ENCODE peak calls at places on chromosome 7, in six cellular contexts. O, Z, W, E, Y and R are unnamed samples.

GRCh38 chr7:22962775-22963358 is 51.1 kb downstream of the HYCC1 start:
- DNase-seq in O (no peak), Z (no peak), W (no peak), E (no peak), Y (no peak), R (no peak)

GRCh38 chr7:130150587-130150986 is 54.6 kb downstream of the TMEM209 start:
- DNase-seq in O (no peak), Z (no peak), W (peak; percentile 71), E (no peak), Y (no peak), R (peak; percentile 6)

GRCh38 chr7:12557282-12557681 is 13.2 kb upstream of the SCIN start:
- DNase-seq in O (no peak), Z (no peak), W (no peak), E (no peak), Y (no peak), R (no peak)

GRCh38 chr7:1007901-1008300 is 24.9 kb downstream of the CYP2W1 start:
- DNase-seq in O (no peak), Z (no peak), W (no peak), E (no peak), Y (no peak), R (no peak)

GRCh38 chr7:131976411-131976810 is 420.0 kb upstream of the PODXL start:
- DNase-seq in O (no peak), Z (no peak), W (no peak), E (no peak), Y (no peak), R (no peak)

GRCh38 chr7:92158660-92159575 is 20.0 kb downstream of the LRRD1 start:
- DNase-seq in O (no peak), Z (peak; percentile 97), W (no peak), E (peak; percentile 86), Y (no peak), R (no peak)

GRCh38 chr7:54560183-54560582 is 18.0 kb downstream of the VSTM2A start:
- DNase-seq in O (no peak), Z (no peak), W (no peak), E (no peak), Y (no peak), R (no peak)

GRCh38 chr7:24981544-24981951 is 1.6 kb upstream of the OSBPL3 start:
- DNase-seq in O (peak; percentile 8), Z (peak; percentile 69), W (peak; percentile 25), E (no peak), Y (peak; percentile 52), R (peak; percentile 50)

GRCh38 chr7:88150018-88150417 is 69.8 kb downstream of the SRI start:
- DNase-seq in O (no peak), Z (no peak), W (no peak), E (no peak), Y (no peak), R (no peak)

GRCh38 chr7:106538638-106539037 is 122.3 kb downstream of the CCDC71L start:
- DNase-seq in O (no peak), Z (no peak), W (no peak), E (no peak), Y (no peak), R (no peak)

GRCh38 chr7:83610649-83611304 is 38.2 kb downstream of the SEMA3E start:
- DNase-seq in O (no peak), Z (no peak), W (no peak), E (no peak), Y (no peak), R (no peak)

GRCh38 chr7:130420943-130421578 is 19.8 kb downstream of the CEP41 start:
- DNase-seq in O (no peak), Z (peak; percentile 23), W (no peak), E (no peak), Y (no peak), R (no peak)

GRCh38 chr7:24337180-24337579 is 53.2 kb downstream of the NPY start:
- DNase-seq in O (no peak), Z (no peak), W (no peak), E (no peak), Y (no peak), R (no peak)

GRCh38 chr7:80511964-80512363 is at the start of gene GNAT3:
- DNase-seq in O (no peak), Z (no peak), W (no peak), E (no peak), Y (no peak), R (no peak)

GRCh38 chr7:37947840-37948198 is 27.4 kb downstream of the EPDR1 start:
- DNase-seq in O (no peak), Z (no peak), W (no peak), E (no peak), Y (no peak), R (no peak)

GRCh38 chr7:6453737-6454136 is 6.0 kb upstream of the DAGLB start:
- DNase-seq in O (no peak), Z (peak; percentile 87), W (no peak), E (no peak), Y (no peak), R (no peak)

GRCh38 chr7:125149151-125149550 is 219.5 kb upstream of the POT1 start:
- DNase-seq in O (no peak), Z (no peak), W (no peak), E (no peak), Y (no peak), R (no peak)

GRCh38 chr7:37796134-37796775 is 52.1 kb upstream of the NME8 start:
- DNase-seq in O (no peak), Z (no peak), W (no peak), E (no peak), Y (no peak), R (no peak)

GRCh38 chr7:122965306-122965705 is 30.2 kb downstream of the TAS2R16 start:
- DNase-seq in O (peak; percentile 47), Z (no peak), W (no peak), E (no peak), Y (no peak), R (no peak)

GRCh38 chr7:137423321-137423720 is 79.8 kb upstream of the PTN start:
- DNase-seq in O (no peak), Z (peak; percentile 52), W (no peak), E (no peak), Y (no peak), R (no peak)

GRCh38 chr7:39293424-39293823 is 272.8 kb upstream of the YAE1 start:
- DNase-seq in O (no peak), Z (no peak), W (no peak), E (no peak), Y (no peak), R (no peak)

GRCh38 chr7:23696916-23697441 is 13.0 kb upstream of the STK31 start:
- DNase-seq in O (peak; percentile 8), Z (peak; percentile 61), W (peak; percentile 62), E (peak; percentile 2), Y (peak; percentile 16), R (peak; percentile 58)

GRCh38 chr7:36949711-36950600 is 225.7 kb upstream of the AOAH start:
- DNase-seq in O (peak; percentile 4), Z (peak; percentile 23), W (no peak), E (no peak), Y (no peak), R (no peak)

GRCh38 chr7:135459076-135459475 is 50.8 kb downstream of the CNOT4 start:
- DNase-seq in O (no peak), Z (no peak), W (no peak), E (no peak), Y (no peak), R (no peak)

GRCh38 chr7:74292757-74293576 is 3.8 kb downstream of the CLIP2 start:
- DNase-seq in O (no peak), Z (no peak), W (no peak), E (no peak), Y (no peak), R (no peak)

GRCh38 chr7:132996581-132997242 is 85.2 kb downstream of the CHCHD3 start:
- DNase-seq in O (no peak), Z (no peak), W (no peak), E (no peak), Y (no peak), R (no peak)

GRCh38 chr7:92835140-92835850 is 1.1 kb downstream of the CDK6 start:
- DNase-seq in O (peak; percentile 17), Z (peak; percentile 74), W (peak; percentile 62), E (no peak), Y (peak; percentile 32), R (peak; percentile 55)

GRCh38 chr7:14048889-14049288 is 59.4 kb upstream of the ETV1 start:
- DNase-seq in O (no peak), Z (peak; percentile 3), W (no peak), E (no peak), Y (no peak), R (no peak)

GRCh38 chr7:42012786-42013360 is 224.1 kb downstream of the GLI3 start:
- DNase-seq in O (no peak), Z (no peak), W (no peak), E (no peak), Y (no peak), R (no peak)